ENCODE peak calls at places on chromosome 7, in five cellular contexts. One of them, this sample, is unnamed.

GRCh38 chr7:41491752-41492405 is 211.0 kb downstream of the INHBA start:
- DNase-seq in hepatic stellate cell: no peak
- DNase-seq in GM12892: no peak
- DNase-seq in HFF-Myc: no peak
- DNase-seq in fibroblast of mammary gland: no peak
- DNase-seq in this sample: no peak

GRCh38 chr7:99308461-99309074 is 17.1 kb upstream of the ARPC1A start:
- DNase-seq in fibroblast of mammary gland: peak; percentile 78
- DNase-seq in HFF-Myc: no peak
- DNase-seq in GM12892: no peak
- DNase-seq in hepatic stellate cell: no peak
- DNase-seq in this sample: no peak

GRCh38 chr7:69770613-69771012 is 172.3 kb downstream of the AUTS2 start:
- DNase-seq in fibroblast of mammary gland: no peak
- DNase-seq in GM12892: no peak
- DNase-seq in hepatic stellate cell: no peak
- DNase-seq in HFF-Myc: no peak
- DNase-seq in this sample: no peak

GRCh38 chr7:45147858-45148652 is 9.5 kb upstream of the RAMP3 start:
- DNase-seq in GM12892: no peak
- DNase-seq in fibroblast of mammary gland: peak; percentile 3
- DNase-seq in HFF-Myc: no peak
- DNase-seq in hepatic stellate cell: no peak
- DNase-seq in this sample: no peak

GRCh38 chr7:2864204-2864985 is 20.3 kb upstream of the GNA12 start:
- DNase-seq in HFF-Myc: no peak
- DNase-seq in fibroblast of mammary gland: no peak
- DNase-seq in hepatic stellate cell: no peak
- DNase-seq in GM12892: no peak
- DNase-seq in this sample: no peak

GRCh38 chr7:16817536-16817935 is 12.7 kb upstream of the AGR2 start:
- DNase-seq in fibroblast of mammary gland: peak; percentile 53
- DNase-seq in HFF-Myc: no peak
- DNase-seq in GM12892: no peak
- DNase-seq in hepatic stellate cell: no peak
- DNase-seq in this sample: no peak

GRCh38 chr7:26627871-26628270 is 236.5 kb downstream of the SKAP2 start:
- DNase-seq in GM12892: no peak
- DNase-seq in fibroblast of mammary gland: no peak
- DNase-seq in hepatic stellate cell: no peak
- DNase-seq in HFF-Myc: no peak
- DNase-seq in this sample: no peak

GRCh38 chr7:87570178-87570577 is 30.5 kb downstream of the ABCB1 start:
- DNase-seq in fibroblast of mammary gland: peak; percentile 73
- DNase-seq in GM12892: no peak
- DNase-seq in hepatic stellate cell: peak; percentile 4
- DNase-seq in HFF-Myc: peak; percentile 7
- DNase-seq in this sample: no peak

GRCh38 chr7:148084138-148084537 is 506.4 kb upstream of the C7orf33 start:
- DNase-seq in fibroblast of mammary gland: peak; percentile 35
- DNase-seq in HFF-Myc: no peak
- DNase-seq in GM12892: no peak
- DNase-seq in hepatic stellate cell: peak; percentile 8
- DNase-seq in this sample: peak; percentile 55

This sample was measured in nucleus accumbens.